ENCODE peak calls at places on chromosomes 7 and 10, in six cellular contexts. One of them, this sample, is unnamed.

GRCh38 chr10:112307631-112308502 is 24.7 kb downstream of the TECTB start:
- DNase-seq in body of pancreas: peak
- DNase-seq in NCI-H187: no peak
- DNase-seq in T-helper 1 cell: peak
- DNase-seq in posterior vena cava: no peak
- DNase-seq in T47D: peak
- DNase-seq in this sample: peak

GRCh38 chr10:109958059-109958458 is 34.7 kb upstream of the XPNPEP1 start:
- DNase-seq in body of pancreas: no peak
- DNase-seq in NCI-H187: no peak
- DNase-seq in T-helper 1 cell: no peak
- DNase-seq in posterior vena cava: no peak
- DNase-seq in T47D: no peak
- DNase-seq in this sample: no peak

GRCh38 chr10:101031796-101032636 is 982 bp downstream of the SFXN3 start:
- DNase-seq in body of pancreas: peak
- DNase-seq in NCI-H187: peak
- DNase-seq in T-helper 1 cell: peak
- DNase-seq in posterior vena cava: peak
- DNase-seq in T47D: no peak
- DNase-seq in this sample: peak

GRCh38 chr10:92291921-92292860 is 1.2 kb downstream of the MARCHF5 start:
- DNase-seq in body of pancreas: peak
- DNase-seq in NCI-H187: no peak
- DNase-seq in T-helper 1 cell: peak
- DNase-seq in posterior vena cava: no peak
- DNase-seq in T47D: peak
- DNase-seq in this sample: peak

GRCh38 chr7:80249184-80249583 is 114.6 kb downstream of the GNAI1 start:
- DNase-seq in body of pancreas: no peak
- DNase-seq in NCI-H187: no peak
- DNase-seq in T-helper 1 cell: no peak
- DNase-seq in posterior vena cava: no peak
- DNase-seq in T47D: no peak
- DNase-seq in this sample: no peak

GRCh38 chr7:77684030-77684429 is 12.2 kb upstream of the RSBN1L start:
- DNase-seq in body of pancreas: peak
- DNase-seq in NCI-H187: no peak
- DNase-seq in T-helper 1 cell: no peak
- DNase-seq in posterior vena cava: no peak
- DNase-seq in T47D: no peak
- DNase-seq in this sample: no peak

GRCh38 chr10:52539463-52539862 is 225.4 kb downstream of the DKK1 start:
- DNase-seq in body of pancreas: no peak
- DNase-seq in NCI-H187: no peak
- DNase-seq in T-helper 1 cell: no peak
- DNase-seq in posterior vena cava: no peak
- DNase-seq in T47D: no peak
- DNase-seq in this sample: no peak

GRCh38 chr7:148944935-148945934 is 61.1 kb upstream of the EZH2 start:
- DNase-seq in body of pancreas: peak
- DNase-seq in NCI-H187: no peak
- DNase-seq in T-helper 1 cell: no peak
- DNase-seq in posterior vena cava: peak
- DNase-seq in T47D: no peak
- DNase-seq in this sample: no peak

GRCh38 chr7:50982626-50983025 is 199.9 kb upstream of the GRB10 start:
- DNase-seq in body of pancreas: no peak
- DNase-seq in NCI-H187: no peak
- DNase-seq in T-helper 1 cell: no peak
- DNase-seq in posterior vena cava: no peak
- DNase-seq in T47D: no peak
- DNase-seq in this sample: peak

GRCh38 chr7:140062118-140062527 is 628 bp downstream of the PARP12 start:
- DNase-seq in body of pancreas: peak
- DNase-seq in NCI-H187: no peak
- DNase-seq in T-helper 1 cell: peak
- DNase-seq in posterior vena cava: no peak
- DNase-seq in T47D: no peak
- DNase-seq in this sample: peak

GRCh38 chr10:43846187-43846680 is 197.6 kb upstream of the ZNF32 start:
- DNase-seq in body of pancreas: no peak
- DNase-seq in NCI-H187: no peak
- DNase-seq in T-helper 1 cell: peak
- DNase-seq in posterior vena cava: no peak
- DNase-seq in T47D: no peak
- DNase-seq in this sample: peak

GRCh38 chr10:69340695-69341094 is 62.4 kb downstream of the HK1 start:
- DNase-seq in body of pancreas: no peak
- DNase-seq in NCI-H187: no peak
- DNase-seq in T-helper 1 cell: no peak
- DNase-seq in posterior vena cava: no peak
- DNase-seq in T47D: no peak
- DNase-seq in this sample: no peak

GRCh38 chr7:32257632-32258031 is 187.4 kb upstream of the PDE1C start:
- DNase-seq in body of pancreas: no peak
- DNase-seq in NCI-H187: no peak
- DNase-seq in T-helper 1 cell: no peak
- DNase-seq in posterior vena cava: no peak
- DNase-seq in T47D: no peak
- DNase-seq in this sample: no peak

GRCh38 chr10:116620423-116621400 is at the start of gene PNLIPRP2:
- DNase-seq in body of pancreas: peak
- DNase-seq in NCI-H187: no peak
- DNase-seq in T-helper 1 cell: no peak
- DNase-seq in posterior vena cava: no peak
- DNase-seq in T47D: no peak
- DNase-seq in this sample: no peak

GRCh38 chr7:706721-707120 is 19.8 kb upstream of the DNAAF5 start:
- DNase-seq in body of pancreas: no peak
- DNase-seq in NCI-H187: no peak
- DNase-seq in T-helper 1 cell: no peak
- DNase-seq in posterior vena cava: peak
- DNase-seq in T47D: peak
- DNase-seq in this sample: no peak

GRCh38 chr10:102112210-102112817 is 7.9 kb downstream of the LDB1 start:
- DNase-seq in body of pancreas: no peak
- DNase-seq in NCI-H187: no peak
- DNase-seq in T-helper 1 cell: no peak
- DNase-seq in posterior vena cava: no peak
- DNase-seq in T47D: no peak
- DNase-seq in this sample: peak

This sample was measured in NB4.